ENCODE peak calls at places on chromosomes 13 and 19, in seven cellular contexts. P is choroid plexus epithelial cell; J is BE2C; T is cardiac fibroblast; K is heart right ventricle; L is AG09309; M is CD4-positive, alpha-beta T cell. Y is an unnamed sample.

GRCh38 chr13:98397221-98397620 is 179.7 kb downstream of the STK24 start:
- DNase-seq in P (peak), J (no peak), T (peak), K (no peak), L (no peak), M (no peak), Y (no peak)

GRCh38 chr13:113777311-113778260 is 18.6 kb downstream of the TMEM255B start:
- DNase-seq in P (peak), J (no peak), T (peak), K (no peak), L (no peak), M (no peak), Y (no peak)

GRCh38 chr13:98879965-98880364 is 97.9 kb downstream of the DOCK9 start:
- DNase-seq in P (no peak), J (no peak), T (no peak), K (no peak), L (no peak), M (no peak), Y (no peak)

GRCh38 chr19:1941146-1942077 is at the start of gene CSNK1G2:
- DNase-seq in P (no peak), J (no peak), T (no peak), K (no peak), L (no peak), M (no peak), Y (no peak)

GRCh38 chr19:32543107-32543900 is 37.7 kb upstream of the PDCD5 start:
- DNase-seq in P (peak), J (no peak), T (peak), K (no peak), L (no peak), M (no peak), Y (no peak)

GRCh38 chr19:2040647-2041435 is 10.2 kb downstream of the MKNK2 start:
- DNase-seq in P (no peak), J (no peak), T (no peak), K (peak), L (no peak), M (no peak), Y (no peak)

GRCh38 chr13:94968757-94969086 is 256.4 kb upstream of the SOX21 start:
- DNase-seq in P (no peak), J (no peak), T (no peak), K (no peak), L (no peak), M (no peak), Y (no peak)

GRCh38 chr13:72141845-72142470 is 275.0 kb upstream of the DACH1 start:
- DNase-seq in P (peak), J (no peak), T (peak), K (peak), L (no peak), M (no peak), Y (no peak)

GRCh38 chr19:10805758-10806247 is 30.2 kb downstream of the TMED1 start:
- DNase-seq in P (no peak), J (no peak), T (no peak), K (no peak), L (no peak), M (no peak), Y (no peak)

GRCh38 chr19:2590630-2591399 is 111.7 kb downstream of the GNG7 start:
- DNase-seq in P (no peak), J (no peak), T (no peak), K (no peak), L (no peak), M (no peak), Y (no peak)

GRCh38 chr13:110280231-110280813 is 26.6 kb downstream of the COL4A1 start:
- DNase-seq in P (no peak), J (no peak), T (no peak), K (no peak), L (no peak), M (no peak), Y (no peak)

GRCh38 chr13:97866346-97866745 is 87.1 kb upstream of the IPO5 start:
- DNase-seq in P (no peak), J (no peak), T (no peak), K (no peak), L (no peak), M (no peak), Y (no peak)

GRCh38 chr19:9819590-9819898 is 665 bp upstream of the FBXL12 start:
- DNase-seq in P (no peak), J (no peak), T (no peak), K (no peak), L (no peak), M (no peak), Y (no peak)

GRCh38 chr19:45485301-45486077 is 11.4 kb downstream of the RTN2 start:
- DNase-seq in P (peak), J (peak), T (peak), K (peak), L (peak), M (peak), Y (peak)

GRCh38 chr19:43713208-43713607 is 2.7 kb upstream of the IRGC start:
- DNase-seq in P (no peak), J (no peak), T (no peak), K (no peak), L (no peak), M (no peak), Y (no peak)

GRCh38 chr13:105213512-105213911 is 1322.0 kb downstream of the EFNB2 start:
- DNase-seq in P (no peak), J (peak), T (no peak), K (no peak), L (no peak), M (no peak), Y (no peak)
- TF ChIP-seq CTCF in P (no peak), J (peak), T (no peak), K (no peak), L (no peak), M (no peak), Y (no peak)

DNA sequence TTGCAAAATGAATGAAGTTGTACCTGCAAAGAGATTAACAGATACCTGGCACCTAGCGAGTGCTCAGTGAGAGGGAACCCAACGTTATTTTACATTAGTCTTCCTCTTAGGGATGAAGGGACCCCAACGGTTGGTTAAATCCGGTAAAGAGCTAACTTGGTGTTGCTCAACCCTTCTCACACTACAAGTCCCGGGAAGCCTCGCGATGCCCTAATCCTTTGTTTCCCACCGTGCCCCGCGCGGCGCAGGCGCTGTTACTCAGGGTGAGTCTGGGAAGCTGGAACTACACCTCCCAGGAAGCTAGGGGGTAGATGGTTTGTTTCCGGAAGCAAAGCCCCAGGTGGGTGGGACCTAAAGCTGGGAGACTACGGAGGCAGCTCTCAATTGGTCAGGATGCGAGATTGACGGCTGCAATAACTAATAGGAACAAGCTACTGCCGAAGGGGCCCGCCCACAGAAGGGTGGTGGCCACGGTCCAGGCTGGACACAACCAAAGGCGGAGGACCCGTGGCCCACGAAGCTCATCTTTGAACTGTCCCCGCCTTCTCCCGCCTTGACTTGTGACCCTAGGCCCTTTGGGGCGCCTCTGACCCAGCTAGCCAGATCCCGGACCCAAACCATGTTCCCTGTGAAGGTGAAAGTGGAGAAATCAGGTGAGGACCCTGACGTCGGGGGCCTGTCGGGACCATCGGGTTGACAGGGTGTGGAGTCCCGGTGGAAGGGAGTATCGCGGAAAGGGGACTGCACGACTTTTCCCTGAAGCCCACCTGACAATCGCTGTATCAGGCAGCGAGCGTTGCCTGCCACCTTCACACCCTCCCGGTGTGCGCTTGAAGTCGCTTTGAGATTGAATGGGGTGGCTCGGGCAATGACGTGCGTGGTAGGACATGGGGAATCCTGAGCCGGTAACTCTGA is at the start of gene LIN37:
- DNase-seq in P (peak), J (peak), T (peak), K (peak), L (peak), M (peak), Y (peak)
- TF ChIP-seq CTCF in P (peak), J (no peak), T (no peak), K (peak), L (no peak), M (no peak), Y (no peak)

DNA sequence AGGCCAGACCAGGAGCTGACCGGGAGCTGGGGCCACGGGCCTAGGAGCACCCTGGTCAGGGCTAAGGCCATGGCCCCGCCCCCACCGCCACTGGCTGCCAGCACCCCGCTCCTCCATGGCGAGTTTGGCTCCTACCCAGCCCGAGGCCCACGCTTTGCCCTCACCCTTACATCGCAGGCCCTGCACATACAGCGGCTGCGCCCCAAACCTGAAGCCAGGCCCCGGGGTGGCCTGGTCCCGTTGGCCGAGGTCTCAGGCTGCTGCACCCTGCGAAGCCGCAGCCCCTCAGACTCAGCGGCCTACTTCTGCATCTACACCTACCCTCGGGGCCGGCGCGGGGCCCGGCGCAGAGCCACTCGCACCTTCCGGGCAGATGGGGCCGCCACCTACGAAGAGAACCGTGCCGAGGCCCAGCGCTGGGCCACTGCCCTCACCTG is 6.6 kb downstream of the SPHK2 start:
- DNase-seq in P (no peak), J (no peak), T (no peak), K (no peak), L (no peak), M (no peak), Y (no peak)
- TF ChIP-seq CTCF in P (no peak), J (no peak), T (no peak), K (no peak), L (no peak), M (no peak), Y (no peak)

DNA sequence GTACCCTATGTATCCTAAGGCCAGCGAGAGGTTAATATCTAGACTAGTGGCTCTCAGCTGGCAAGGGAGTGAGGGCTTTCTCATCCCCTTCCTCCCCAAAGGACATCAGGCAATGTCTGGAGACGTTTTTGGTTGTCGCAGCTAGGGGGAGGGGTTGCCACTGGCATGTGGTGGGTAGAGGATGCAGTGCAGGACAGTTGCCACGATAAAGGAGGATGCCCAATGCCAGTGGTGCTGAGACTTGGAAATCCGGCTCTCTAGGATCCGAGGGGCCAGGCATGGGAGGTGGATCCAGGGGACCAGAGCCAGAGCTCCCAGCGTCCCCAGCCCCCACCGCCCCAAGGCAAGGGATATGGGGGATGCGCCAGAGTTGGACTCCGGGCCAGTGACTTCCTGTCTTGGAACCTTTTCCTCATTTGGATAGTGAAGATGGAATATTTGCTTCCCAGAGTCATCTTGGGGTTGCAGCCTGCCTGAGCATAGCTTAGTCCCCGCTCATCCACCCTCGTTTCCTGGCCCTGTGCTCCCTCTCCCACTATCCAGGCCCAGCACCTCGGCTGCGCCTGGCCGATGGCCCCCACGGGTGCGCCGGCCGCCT is 4.9 kb downstream of the SSC5D start:
- DNase-seq in P (no peak), J (no peak), T (peak), K (peak), L (no peak), M (no peak), Y (no peak)
- TF ChIP-seq CTCF in P (no peak), J (no peak), T (no peak), K (no peak), L (no peak), M (no peak), Y (no peak)

DNA sequence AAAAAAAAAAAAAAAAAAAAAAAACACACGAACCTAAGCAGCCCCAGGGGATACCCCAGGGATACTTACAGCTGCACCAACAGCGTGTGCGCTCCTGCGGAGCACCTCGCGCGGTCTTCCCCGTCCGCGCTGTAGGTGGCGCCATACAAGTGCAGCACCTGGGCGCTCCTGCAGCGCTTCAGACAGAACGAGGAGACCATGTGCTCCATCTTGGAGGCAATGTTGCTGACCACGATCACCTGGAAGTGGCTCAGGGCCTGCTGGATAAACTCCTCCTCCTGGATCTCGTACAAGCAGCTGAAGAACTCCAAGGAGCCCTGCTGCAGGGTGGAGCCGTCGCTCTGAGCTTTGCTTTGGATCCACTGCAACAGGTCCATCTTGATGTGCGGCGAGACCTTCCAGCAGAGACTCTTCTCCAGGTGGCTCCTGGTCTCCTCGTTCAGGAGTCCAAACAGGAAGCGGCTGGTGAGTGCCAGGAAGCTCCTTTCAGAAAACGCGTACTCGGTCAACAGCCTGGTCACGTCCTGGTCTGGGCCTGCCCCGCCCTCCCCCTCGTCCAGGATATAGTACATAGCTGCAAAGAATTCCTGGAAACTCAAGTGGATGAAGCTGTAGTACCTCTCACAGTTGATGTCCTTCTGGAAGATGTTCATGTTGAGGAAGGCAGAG is 14.5 kb downstream of the NLRP12 start:
- DNase-seq in P (peak), J (peak), T (no peak), K (no peak), L (no peak), M (no peak), Y (no peak)
- TF ChIP-seq CTCF in P (peak), J (peak), T (peak), K (peak), L (peak), M (no peak), Y (no peak)

GRCh38 chr13:91185294-91185863 is 162.1 kb upstream of the MIR17HG start:
- DNase-seq in P (peak), J (no peak), T (peak), K (no peak), L (no peak), M (no peak), Y (no peak)
- TF ChIP-seq CTCF in P (peak), J (peak), T (no peak), K (peak), L (no peak), M (no peak), Y (no peak)

DNA sequence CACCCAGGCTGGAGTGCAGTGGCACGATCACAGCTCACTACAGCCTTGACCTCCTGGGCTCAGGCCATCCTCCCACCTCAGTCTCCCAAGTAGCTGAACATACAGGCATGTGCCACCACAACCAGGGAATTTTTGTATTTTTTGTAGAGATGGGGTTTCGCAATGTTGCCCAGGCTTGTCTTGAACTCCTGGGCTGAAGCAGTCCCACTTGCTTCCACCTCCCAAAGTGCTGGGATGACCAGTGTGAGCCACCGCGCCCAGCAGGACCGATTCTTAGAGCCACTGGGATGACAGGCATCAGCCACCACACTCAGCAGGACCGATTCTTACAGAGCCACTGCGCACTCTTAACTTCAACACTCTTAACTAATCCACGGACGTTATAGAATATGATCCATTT is 54.9 kb upstream of the RANBP3 start:
- DNase-seq in P (no peak), J (no peak), T (no peak), K (no peak), L (no peak), M (no peak), Y (peak)
- TF ChIP-seq CTCF in P (no peak), J (no peak), T (no peak), K (no peak), L (no peak), M (no peak), Y (no peak)

GRCh38 chr19:34241513-34242337 is 12.6 kb upstream of the GARRE1 start:
- DNase-seq in P (peak), J (peak), T (no peak), K (no peak), L (no peak), M (no peak), Y (no peak)
- TF ChIP-seq CTCF in P (peak), J (peak), T (no peak), K (no peak), L (no peak), M (no peak), Y (no peak)

GRCh38 chr19:15815306-15815705 is at the start of gene OR10H1:
- DNase-seq in P (no peak), J (no peak), T (no peak), K (no peak), L (no peak), M (no peak), Y (no peak)

GRCh38 chr19:15811476-15811875 is 4.0 kb downstream of the OR10H1 start:
- DNase-seq in P (no peak), J (no peak), T (no peak), K (no peak), L (no peak), M (no peak), Y (no peak)

GRCh38 chr19:15812059-15812722 is 3.3 kb downstream of the OR10H1 start:
- DNase-seq in P (no peak), J (no peak), T (no peak), K (no peak), L (no peak), M (peak), Y (no peak)

GRCh38 chr19:15813916-15814315 is 1.5 kb downstream of the OR10H1 start:
- DNase-seq in P (no peak), J (no peak), T (no peak), K (no peak), L (no peak), M (no peak), Y (no peak)

GRCh38 chr19:15810335-15810734 is 5.1 kb downstream of the OR10H1 start:
- DNase-seq in P (no peak), J (no peak), T (no peak), K (peak), L (no peak), M (no peak), Y (no peak)
- TF ChIP-seq CTCF in P (no peak), J (peak), T (no peak), K (peak), L (no peak), M (no peak), Y (no peak)

GRCh38 chr19:53945998-53946397 is 16.7 kb upstream of the CACNG8 start:
- DNase-seq in P (no peak), J (no peak), T (no peak), K (no peak), L (no peak), M (no peak), Y (no peak)

GRCh38 chr19:53945441-53945840 is 17.3 kb upstream of the CACNG8 start:
- DNase-seq in P (peak), J (no peak), T (peak), K (no peak), L (no peak), M (no peak), Y (no peak)

GRCh38 chr19:53944933-53945332 is 17.8 kb upstream of the CACNG8 start:
- DNase-seq in P (no peak), J (no peak), T (no peak), K (no peak), L (no peak), M (no peak), Y (no peak)

GRCh38 chr19:53944416-53944815 is 18.3 kb upstream of the CACNG8 start:
- DNase-seq in P (no peak), J (no peak), T (no peak), K (no peak), L (no peak), M (no peak), Y (no peak)

DNA sequence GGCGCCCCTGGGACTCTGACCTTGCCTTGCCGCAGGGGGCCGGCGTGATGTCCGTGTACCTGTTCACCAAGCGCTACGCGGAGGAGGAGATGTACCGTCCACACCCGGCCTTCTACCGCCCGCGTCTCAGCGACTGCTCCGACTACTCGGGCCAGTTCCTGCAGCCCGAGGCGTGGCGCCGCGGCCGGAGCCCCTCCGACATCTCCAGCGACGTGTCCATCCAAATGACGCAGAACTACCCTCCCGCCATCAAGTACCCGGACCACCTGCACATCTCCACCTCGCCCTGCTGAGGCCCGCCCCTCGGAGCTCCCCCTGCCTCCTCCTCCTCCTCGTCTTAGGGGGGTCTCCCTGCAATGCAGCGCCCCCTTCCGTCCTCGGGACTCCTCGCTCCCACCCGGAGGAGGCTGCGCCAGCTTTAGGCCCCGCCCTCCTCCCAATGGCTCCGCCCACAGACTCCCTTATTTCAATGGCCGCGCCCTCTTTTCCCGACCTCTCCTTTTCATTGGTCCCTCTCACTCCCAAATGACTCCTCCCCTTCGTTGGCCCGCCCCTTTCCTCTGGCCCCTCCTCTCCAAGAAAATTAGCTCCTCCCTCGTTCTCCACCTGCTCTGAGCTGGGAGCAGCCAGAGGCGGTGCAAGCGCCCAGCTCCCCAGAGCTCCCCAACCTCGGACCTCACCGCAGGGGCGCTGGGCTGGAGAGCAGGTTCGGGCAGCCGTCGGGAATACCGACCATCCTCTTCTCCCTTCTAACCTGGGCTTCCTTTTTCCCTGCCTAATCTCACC is 20.5 kb upstream of the CACNG8 start:
- DNase-seq in P (no peak), J (peak), T (no peak), K (no peak), L (no peak), M (no peak), Y (no peak)
- TF ChIP-seq CTCF in P (peak), J (no peak), T (no peak), K (no peak), L (no peak), M (no peak), Y (no peak)